ENCODE peak calls at places on chromosome 7, in five cellular contexts. I is cardiac muscle cell; W is CD4-positive, CD25-positive, alpha-beta regulatory T cell; Y is mucosa of descending colon; E is A673. R is an unnamed sample.

GRCh38 chr7:116802784-116803183 is 59.6 kb upstream of the CAPZA2 start:
- DNase-seq in I (peak; percentile 42), W (no peak), Y (no peak), E (peak; percentile 89), R (peak; percentile 16)

GRCh38 chr7:156111-157007 is 36.0 kb upstream of the FAM20C start:
- DNase-seq in I (no peak), W (no peak), Y (peak; percentile 18), E (no peak), R (no peak)

GRCh38 chr7:28853150-28853549 is 105.0 kb downstream of the TRIL start:
- DNase-seq in I (no peak), W (no peak), Y (no peak), E (no peak), R (no peak)

GRCh38 chr7:93016085-93016471 is 101.7 kb downstream of the SAMD9 start:
- DNase-seq in I (no peak), W (no peak), Y (peak; percentile 45), E (peak; percentile 31), R (peak; percentile 4)

GRCh38 chr7:48390381-48391327 is 219.4 kb downstream of the ABCA13 start:
- DNase-seq in I (no peak), W (no peak), Y (no peak), E (no peak), R (no peak)

GRCh38 chr7:105268511-105269392 is 120.0 kb downstream of the SRPK2 start:
- DNase-seq in I (peak; percentile 36), W (no peak), Y (no peak), E (peak; percentile 57), R (peak; percentile 58)

GRCh38 chr7:144691240-144691639 is 144.6 kb downstream of the TPK1 start:
- DNase-seq in I (no peak), W (no peak), Y (no peak), E (no peak), R (no peak)

GRCh38 chr7:5766321-5766761 is 15.1 kb downstream of the RNF216 start:
- DNase-seq in I (no peak), W (no peak), Y (no peak), E (no peak), R (no peak)

GRCh38 chr7:91814189-91814588 is 66.3 kb downstream of the MTERF1 start:
- DNase-seq in I (no peak), W (no peak), Y (no peak), E (no peak), R (no peak)

GRCh38 chr7:80060218-80060806 is 74.3 kb upstream of the GNAI1 start:
- DNase-seq in I (peak; percentile 49), W (no peak), Y (no peak), E (peak; percentile 77), R (peak; percentile 13)

GRCh38 chr7:28623105-28623730 is 210.9 kb downstream of the CREB5 start:
- DNase-seq in I (no peak), W (no peak), Y (no peak), E (no peak), R (no peak)

GRCh38 chr7:142539901-142540300 is 209.4 kb upstream of the PRSS1 start:
- DNase-seq in I (no peak), W (no peak), Y (no peak), E (no peak), R (no peak)

GRCh38 chr7:80876894-80877414 is 41.9 kb downstream of the SEMA3C start:
- DNase-seq in I (peak; percentile 58), W (no peak), Y (peak; percentile 37), E (peak; percentile 77), R (no peak)

GRCh38 chr7:33918401-33919120 is 13.2 kb downstream of the BMPER start:
- DNase-seq in I (no peak), W (no peak), Y (no peak), E (peak; percentile 82), R (no peak)

GRCh38 chr7:77427996-77428603 is 12.0 kb upstream of the GSAP start:
- DNase-seq in I (peak; percentile 50), W (no peak), Y (no peak), E (no peak), R (no peak)

GRCh38 chr7:34991938-34992840 is 45.1 kb downstream of the DPY19L1 start:
- DNase-seq in I (no peak), W (peak; percentile 6), Y (peak; percentile 58), E (peak; percentile 52), R (no peak)

GRCh38 chr7:39413866-39414668 is 152.1 kb upstream of the YAE1 start:
- DNase-seq in I (peak; percentile 79), W (peak; percentile 2), Y (peak; percentile 46), E (peak; percentile 48), R (peak; percentile 21)

GRCh38 chr7:64541438-64542359 is 21.2 kb downstream of the ZNF680 start:
- DNase-seq in I (peak; percentile 26), W (no peak), Y (no peak), E (no peak), R (no peak)

GRCh38 chr7:28926871-28927597 is 31.1 kb downstream of the TRIL start:
- DNase-seq in I (peak; percentile 89), W (no peak), Y (peak; percentile 64), E (peak; percentile 96), R (peak; percentile 69)

GRCh38 chr7:152847491-152847890 is 87.9 kb downstream of the ACTR3B start:
- DNase-seq in I (no peak), W (no peak), Y (no peak), E (no peak), R (no peak)

GRCh38 chr7:130345106-130345505 is 490 bp downstream of the CPA5 start:
- DNase-seq in I (no peak), W (no peak), Y (no peak), E (peak; percentile 21), R (no peak)

GRCh38 chr7:135536160-135536559 is 21.6 kb upstream of the NUP205 start:
- DNase-seq in I (no peak), W (no peak), Y (no peak), E (peak; percentile 54), R (no peak)

GRCh38 chr7:37510043-37510634 is 61.5 kb upstream of the ELMO1 start:
- DNase-seq in I (peak; percentile 31), W (no peak), Y (no peak), E (peak; percentile 10), R (peak; percentile 41)

GRCh38 chr7:64655811-64656210 is 10.1 kb upstream of the ZNF107 start:
- DNase-seq in I (no peak), W (no peak), Y (no peak), E (no peak), R (no peak)

GRCh38 chr7:108181073-108181985 is 51.2 kb upstream of the LAMB4 start:
- DNase-seq in I (peak; percentile 51), W (no peak), Y (no peak), E (peak; percentile 72), R (peak; percentile 50)

GRCh38 chr7:55130079-55130476 is 111.3 kb downstream of the EGFR start:
- DNase-seq in I (no peak), W (no peak), Y (no peak), E (no peak), R (no peak)

DNA sequence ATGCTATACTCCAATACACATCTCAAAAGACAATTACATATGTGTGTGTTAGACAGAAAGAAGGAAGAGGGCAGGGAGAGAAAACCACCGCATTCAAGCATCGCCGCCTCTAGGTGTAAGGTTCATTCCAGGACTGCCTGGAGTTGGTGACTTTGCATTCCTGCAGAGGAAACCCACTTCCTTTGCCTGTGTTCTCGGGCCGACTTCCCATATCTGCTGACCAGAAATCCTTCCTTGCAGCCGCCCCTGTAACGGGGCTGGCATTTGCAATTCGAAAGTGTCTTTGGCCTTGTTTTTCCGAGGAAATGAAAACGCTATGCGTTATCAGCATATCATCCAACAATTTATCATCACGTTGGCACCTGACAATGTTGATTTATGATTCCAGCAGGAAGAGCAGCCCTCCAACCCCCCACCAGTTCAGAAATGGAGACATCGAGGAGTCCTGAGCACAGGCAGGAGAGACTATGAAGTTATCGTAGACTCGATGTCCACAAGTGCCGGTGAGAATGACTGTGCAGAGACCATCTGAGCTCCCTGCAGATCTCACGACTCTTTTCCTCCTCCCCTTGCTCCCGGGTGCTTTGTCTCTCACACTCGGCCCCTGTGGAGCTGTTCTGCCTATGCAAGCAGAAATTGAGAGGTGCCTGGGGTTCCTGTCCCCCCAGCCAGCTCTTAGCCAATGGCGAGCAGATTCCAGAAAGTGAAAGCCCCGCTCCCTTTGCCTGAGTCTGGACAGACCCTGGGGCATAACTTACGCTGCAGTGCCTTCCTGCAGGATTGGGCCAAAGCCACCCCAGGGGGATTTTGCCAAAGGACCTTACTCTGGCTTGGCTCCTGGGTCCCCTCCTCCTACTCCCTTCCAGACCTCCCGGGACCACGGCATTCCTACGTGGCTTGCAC is 68.9 kb upstream of the FOXK1 start:
- DNase-seq in I (no peak), W (no peak), Y (no peak), E (peak; percentile 43), R (no peak)
- H3K4me3 ChIP-seq in I (no peak overlapping the region), W (no peak overlapping the region), Y (no peak overlapping the region), E (peak overlapping the region; percentile 2), R (peak overlapping the region; percentile 11)

DNA sequence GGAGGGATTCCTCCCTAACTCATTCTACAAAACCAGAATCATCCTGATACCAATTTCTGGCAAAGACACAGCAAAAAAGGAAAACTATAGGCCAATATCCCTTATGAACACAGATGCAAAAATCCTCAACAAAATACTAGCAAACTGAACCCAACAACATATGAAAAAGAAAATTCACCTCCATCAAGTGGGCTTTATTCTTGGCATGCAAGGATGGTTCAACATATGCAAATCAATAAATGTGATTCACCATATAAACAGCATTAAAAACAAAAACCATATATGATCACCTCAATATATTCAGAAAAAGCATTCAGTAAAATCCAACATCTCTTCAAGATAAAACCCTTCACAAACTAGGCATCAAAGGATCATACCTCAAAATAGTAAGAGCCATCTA is 23.5 kb downstream of the SNX13 start:
- DNase-seq in I (no peak), W (no peak), Y (no peak), E (no peak), R (no peak)
- H3K36me3 ChIP-seq in I (no peaks in the 10 kb centered on the region), W (no peaks in the 10 kb centered on the region), Y (no peaks in the 10 kb centered on the region), E (no peaks in the 10 kb centered on the region), R (no peaks in the 10 kb centered on the region)

DNA sequence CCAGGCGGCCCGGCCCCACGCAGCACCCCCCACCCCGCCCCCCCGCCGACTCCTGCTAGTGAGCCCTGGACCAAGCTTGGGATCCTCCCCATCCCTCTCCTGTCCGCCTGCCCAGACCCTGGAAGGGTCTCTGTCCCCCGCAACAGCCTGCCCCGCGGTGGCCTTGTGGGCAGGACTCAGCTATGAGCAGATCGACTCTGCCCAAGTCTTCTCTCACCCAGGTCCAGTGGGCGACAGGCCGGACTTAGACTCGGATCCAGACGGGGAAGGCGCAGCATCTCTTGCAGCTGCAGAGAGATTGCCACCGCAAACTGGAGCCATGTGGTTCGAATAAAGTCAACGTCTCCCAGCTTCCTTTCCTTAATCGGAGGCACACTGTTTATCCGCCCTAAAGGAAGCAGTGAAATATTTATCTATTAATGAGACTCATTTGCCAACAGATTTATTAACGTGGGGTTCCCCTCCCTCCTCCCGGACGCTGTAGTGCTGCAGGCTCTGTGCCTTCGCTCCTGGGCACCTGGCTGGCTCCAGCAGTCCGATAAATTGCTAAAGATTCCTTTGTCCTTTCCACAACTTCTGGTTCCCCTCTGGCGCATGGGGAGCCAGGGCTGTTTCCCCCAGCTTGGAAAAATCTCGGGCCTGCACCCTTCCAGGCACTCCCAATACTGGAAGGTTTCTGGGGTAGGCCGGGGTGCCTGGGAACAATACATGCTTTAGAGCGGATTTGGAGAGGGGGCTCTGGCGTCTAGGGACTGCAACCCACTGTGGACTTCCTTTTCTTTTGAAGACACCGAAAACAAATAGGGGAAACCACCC is 634 bp upstream of the HOXA7 start:
- DNase-seq in I (no peak), W (no peak), Y (peak; percentile 63), E (no peak), R (peak; percentile 18)
- H3K4me3 ChIP-seq in I (no peak overlapping the region), W (no peak overlapping the region), Y (peak overlapping the region; percentile 36), E (peak overlapping the region; percentile 49), R (no peak overlapping the region)

DNA sequence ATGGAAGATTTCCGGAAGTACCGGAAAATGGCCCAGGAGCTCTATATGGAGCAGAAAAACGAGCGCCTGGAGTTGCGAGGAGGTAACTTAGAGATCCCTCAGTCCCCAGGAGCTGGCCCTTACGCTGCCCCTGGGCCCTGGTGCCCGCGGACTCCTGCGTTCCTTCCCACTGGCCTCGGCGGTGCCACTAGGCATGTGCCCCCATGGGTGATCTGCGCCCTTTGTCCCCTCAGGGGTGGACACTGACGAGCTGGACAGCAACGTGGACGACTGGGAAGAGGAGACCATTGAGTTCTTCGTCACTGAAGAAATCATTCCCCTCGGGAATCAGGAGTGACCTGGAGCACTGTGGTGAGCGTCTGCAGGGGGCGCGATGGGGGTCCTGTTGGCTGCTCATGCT is 24.2 kb upstream of the CHST12 start:
- DNase-seq in I (no peak), W (no peak), Y (no peak), E (no peak), R (no peak)
- H3K36me3 ChIP-seq in I (peaks cover 57% of the 10 kb centered on the region), W (peaks cover 71% of the 10 kb centered on the region), Y (peaks cover 28% of the 10 kb centered on the region), E (peaks cover 70% of the 10 kb centered on the region), R (peaks cover 21% of the 10 kb centered on the region)

R was measured in naive thymus-derived CD4-positive, alpha-beta T cell.